ENCODE peak calls at places on chromosomes 1 and 21, in ten cellular contexts. W is uterus, G is GM12891, R is A549, Q is right lobe of liver, P is lower leg skin, I is prostate gland, X is IMR-90, K is body of pancreas, A is GM12892. N is an unnamed sample.

GRCh38 chr1:33277488-33278084 is 21.3 kb downstream of the ZNF362 start:
- DNase-seq in K (no peak), X (no peak), I (no peak), G (no peak), R (no peak), A (no peak), Q (peak), P (no peak), W (no peak), N (no peak)

GRCh38 chr1:174626031-174627020 is 178.6 kb downstream of the GPR52 start:
- DNase-seq in X (peak), G (no peak), P (no peak), W (no peak), A (no peak), I (no peak), Q (no peak), K (no peak), R (no peak), N (no peak)

GRCh38 chr1:228015276-228016180 is 8.7 kb downstream of the WNT3A start:
- DNase-seq in A (no peak), X (peak), Q (peak), W (peak), I (no peak), K (no peak), G (no peak), P (no peak), R (no peak), N (peak)

GRCh38 chr1:177014325-177014724 is 150.2 kb downstream of the ASTN1 start:
- DNase-seq in I (no peak), X (no peak), A (no peak), P (no peak), W (no peak), G (no peak), R (no peak), Q (no peak), K (no peak), N (no peak)

GRCh38 chr1:154328318-154329151 is 3.2 kb downstream of the ATP8B2 start:
- DNase-seq in G (peak), P (no peak), W (peak), K (peak), A (peak), R (no peak), I (peak), Q (peak), X (peak), N (peak)

GRCh38 chr21:29342394-29342957 is 43.8 kb downstream of the BACH1 start:
- DNase-seq in A (no peak), X (peak), G (no peak), W (peak), I (no peak), R (peak), K (peak), Q (peak), P (peak), N (no peak)

GRCh38 chr1:1024421-1025415 is 4.8 kb downstream of the AGRN start:
- DNase-seq in Q (no peak), P (no peak), A (no peak), R (peak), I (peak), X (no peak), G (no peak), W (no peak), K (peak), N (no peak)

GRCh38 chr1:56375184-56375837 is 204.1 kb downstream of the PLPP3 start:
- DNase-seq in G (no peak), X (peak), P (no peak), I (peak), Q (no peak), K (no peak), R (peak), A (no peak), W (no peak), N (no peak)

GRCh38 chr21:46054447-46054846 is 43.5 kb upstream of the COL6A2 start:
- DNase-seq in K (no peak), I (no peak), X (peak), A (no peak), R (no peak), Q (peak), W (no peak), P (peak), G (no peak), N (peak)

GRCh38 chr21:28893687-28894086 is 99.0 kb downstream of the LTN1 start:
- DNase-seq in X (no peak), W (no peak), K (no peak), G (no peak), A (no peak), I (no peak), Q (no peak), R (peak), P (no peak), N (no peak)

GRCh38 chr1:201937624-201938212 is 8.6 kb downstream of the LMOD1 start:
- DNase-seq in I (no peak), Q (no peak), G (no peak), K (no peak), X (peak), W (no peak), R (no peak), P (no peak), A (no peak), N (no peak)

GRCh38 chr1:173213665-173214064 is 6.5 kb upstream of the TNFSF4 start:
- DNase-seq in X (no peak), P (no peak), K (no peak), Q (no peak), W (no peak), G (no peak), R (no peak), I (no peak), A (no peak), N (no peak)

GRCh38 chr21:15257646-15258045 is 192.8 kb upstream of the NRIP1 start:
- DNase-seq in X (no peak), I (no peak), K (no peak), P (no peak), R (no peak), A (no peak), W (no peak), Q (no peak), G (no peak), N (no peak)

GRCh38 chr1:11138952-11139351 is 39.3 kb upstream of the EXOSC10 start:
- DNase-seq in W (no peak), Q (no peak), K (no peak), P (no peak), G (no peak), X (peak), I (no peak), R (no peak), A (no peak), N (no peak)

GRCh38 chr1:186474208-186474607 is 13.3 kb upstream of the PDC start:
- DNase-seq in P (no peak), X (peak), K (no peak), W (no peak), A (no peak), G (no peak), Q (no peak), I (no peak), R (peak), N (no peak)

GRCh38 chr1:31752952-31753351 is 11.2 kb downstream of the ADGRB2 start:
- DNase-seq in I (no peak), K (no peak), P (no peak), A (no peak), X (no peak), W (no peak), R (no peak), Q (no peak), G (no peak), N (no peak)

GRCh38 chr21:34260598-34260997 is 103.2 kb upstream of the KCNE2 start:
- DNase-seq in R (no peak), X (no peak), W (no peak), A (no peak), K (no peak), G (no peak), P (no peak), Q (no peak), I (no peak), N (no peak)

GRCh38 chr1:99544328-99544727 is 101.6 kb upstream of the PALMD start:
- DNase-seq in X (peak), K (no peak), W (no peak), P (no peak), Q (no peak), G (no peak), R (no peak), I (no peak), A (no peak), N (no peak)

GRCh38 chr1:6450005-6450450 is 15.9 kb downstream of the TNFRSF25 start:
- DNase-seq in Q (no peak), P (no peak), R (no peak), X (no peak), K (no peak), G (no peak), W (no peak), A (no peak), I (no peak), N (no peak)

GRCh38 chr1:185401019-185401418 is 84.0 kb upstream of the IVNS1ABP start:
- DNase-seq in A (no peak), Q (no peak), W (no peak), G (no peak), R (peak), K (no peak), P (no peak), X (peak), I (no peak), N (no peak)

GRCh38 chr1:32898056-32898455 is 3.1 kb downstream of the TMEM54 start:
- DNase-seq in K (no peak), Q (no peak), G (no peak), R (no peak), X (no peak), A (no peak), W (no peak), P (no peak), I (no peak), N (no peak)

GRCh38 chr1:68199603-68200002 is 32.7 kb downstream of the WLS start:
- DNase-seq in Q (no peak), I (no peak), P (no peak), G (no peak), X (no peak), R (no peak), K (no peak), A (no peak), W (no peak), N (no peak)

DNA sequence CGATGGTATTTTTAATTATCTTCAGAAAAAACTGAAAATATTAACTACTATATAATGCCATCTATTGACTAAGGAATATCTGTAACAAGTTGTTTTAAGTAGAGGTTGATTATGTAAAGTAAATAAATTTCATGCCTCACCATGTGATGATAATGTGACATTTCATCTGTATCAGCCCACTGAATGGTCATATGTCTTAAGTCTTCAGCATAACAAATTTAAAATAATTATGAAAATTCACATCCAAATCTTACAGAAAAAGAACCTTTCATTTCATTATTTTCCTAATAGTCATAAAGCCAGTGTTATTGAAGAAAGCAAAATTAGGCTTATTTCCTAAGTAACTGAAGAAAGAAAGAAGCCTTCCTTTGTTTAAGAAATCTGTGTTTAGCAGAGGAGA is 72.6 kb downstream of the ITGB3BP start:
- DNase-seq in Q (no peak), G (no peak), X (no peak), K (no peak), R (no peak), W (no peak), P (no peak), I (no peak), A (no peak), N (no peak)
- TF ChIP-seq POLR2A in Q (no peak), G (no peak), X (no peak), K (no peak), R (no peak), W (no peak), P (no peak), I (no peak), A (no peak), N (no peak)

GRCh38 chr1:161162052-161162451 is 2.8 kb downstream of the USP21 start:
- DNase-seq in P (no peak), G (no peak), I (no peak), W (no peak), X (no peak), K (no peak), A (no peak), R (no peak), Q (no peak), N (peak)
- TF ChIP-seq POLR2A in P (no peak), G (no peak), I (no peak), W (no peak), X (no peak), K (no peak), A (no peak), R (no peak), Q (no peak), N (no peak)

DNA sequence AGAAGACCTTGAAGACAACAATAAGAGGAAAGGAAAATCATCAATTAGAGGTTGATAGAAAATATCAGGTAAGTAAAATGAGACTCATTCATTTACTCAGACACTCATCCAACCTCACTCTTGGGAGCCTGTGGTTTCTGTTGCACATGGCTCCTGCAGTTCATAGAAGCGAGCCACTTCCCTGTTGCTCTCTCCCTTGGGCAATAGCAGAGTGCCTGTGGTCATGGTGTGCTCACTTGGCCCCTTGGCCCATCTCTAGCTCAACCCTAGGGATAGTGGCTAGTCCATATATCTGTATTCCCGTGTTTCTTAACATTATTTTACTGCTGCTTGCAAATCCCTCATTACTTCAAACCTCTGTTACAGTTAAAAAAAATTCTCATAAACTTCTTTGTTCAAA is 368.6 kb downstream of the PTPRC start:
- DNase-seq in A (no peak), W (no peak), Q (no peak), P (no peak), R (no peak), K (no peak), G (no peak), X (no peak), I (no peak), N (no peak)
- TF ChIP-seq POLR2A in A (no peak), W (no peak), Q (no peak), P (no peak), R (no peak), K (no peak), G (no peak), X (no peak), I (no peak), N (no peak)

GRCh38 chr1:156750932-156751723 is at the start of gene HDGF:
- DNase-seq in R (peak), X (no peak), K (peak), I (no peak), G (no peak), Q (peak), W (peak), P (no peak), A (no peak), N (peak)
- TF ChIP-seq POLR2A in R (no peak), X (no peak), K (peak), I (no peak), G (no peak), Q (peak), W (no peak), P (no peak), A (peak), N (peak)

GRCh38 chr1:55057956-55058298 is 18.6 kb downstream of the PCSK9 start:
- DNase-seq in G (no peak), X (no peak), W (no peak), P (no peak), R (no peak), A (no peak), Q (no peak), I (no peak), K (no peak), N (no peak)
- TF ChIP-seq POLR2A in G (no peak), X (no peak), W (no peak), P (no peak), R (no peak), A (no peak), Q (no peak), I (no peak), K (no peak), N (no peak)

DNA sequence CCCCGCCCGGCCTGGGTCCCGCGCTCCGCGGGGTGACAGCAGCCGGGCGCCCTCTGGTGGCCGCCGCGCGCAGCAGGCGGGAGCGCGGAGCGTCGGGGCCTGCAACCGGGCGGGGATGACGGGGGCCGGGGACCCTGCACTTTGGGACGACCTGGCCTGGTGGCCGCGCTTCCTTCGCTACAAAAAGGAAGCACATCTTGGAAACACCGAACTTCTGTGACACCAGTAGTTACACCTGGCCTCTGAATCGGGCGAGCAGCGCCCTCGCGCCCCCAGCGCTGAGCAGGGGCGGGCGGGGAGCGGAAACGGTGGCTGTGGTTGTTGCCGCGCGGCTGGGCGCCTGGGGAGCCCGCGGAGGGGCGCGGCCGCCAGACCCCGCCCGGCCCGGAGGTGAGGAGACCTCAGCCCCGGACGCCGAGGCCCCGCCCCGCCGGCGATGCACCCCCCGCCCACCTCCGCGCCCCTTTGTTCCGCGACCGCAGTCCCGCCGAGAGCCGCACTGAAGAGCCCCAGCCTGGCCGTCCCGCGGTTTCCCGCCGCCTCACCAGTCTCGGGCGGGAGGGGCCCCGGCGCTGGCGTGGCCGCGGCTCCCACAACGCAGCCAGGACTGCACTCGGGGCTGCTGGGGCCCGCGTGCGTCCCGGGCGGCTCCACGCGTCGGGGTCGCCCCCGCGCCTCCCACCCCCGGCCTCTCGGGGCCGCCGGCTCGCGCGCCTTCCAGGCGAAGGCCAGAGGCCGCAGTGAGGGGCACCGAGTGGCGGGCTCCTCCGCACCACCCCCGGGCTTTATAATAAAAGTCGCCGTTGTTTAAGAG is 59.3 kb downstream of the H3-3A start:
- DNase-seq in A (peak), Q (peak), I (peak), P (no peak), R (peak), X (peak), G (peak), W (peak), K (peak), N (peak)
- TF ChIP-seq POLR2A in A (peak), Q (no peak), I (no peak), P (no peak), R (peak), X (no peak), G (no peak), W (no peak), K (peak), N (peak)

GRCh38 chr1:12617901-12618660 is at the start of gene DHRS3:
- DNase-seq in R (peak), P (peak), A (no peak), W (peak), Q (peak), I (peak), G (peak), K (peak), X (peak), N (peak)

GRCh38 chr1:12617511-12617900 is 504 bp downstream of the DHRS3 start:
- DNase-seq in W (no peak), I (peak), G (no peak), Q (no peak), K (peak), A (no peak), P (no peak), R (no peak), X (no peak), N (no peak)

GRCh38 chr1:12615166-12615915 is 2.7 kb downstream of the DHRS3 start:
- DNase-seq in R (no peak), Q (no peak), P (no peak), W (no peak), K (no peak), I (no peak), G (no peak), X (peak), A (no peak), N (no peak)

GRCh38 chr1:12615916-12616708 is 1.9 kb downstream of the DHRS3 start:
- DNase-seq in W (peak), P (no peak), Q (peak), A (no peak), K (peak), G (no peak), I (peak), R (peak), X (peak), N (peak)

GRCh38 chr1:12616709-12617373 is 1.2 kb downstream of the DHRS3 start:
- DNase-seq in X (no peak), G (no peak), K (peak), I (no peak), P (no peak), W (peak), R (no peak), A (no peak), Q (no peak), N (peak)
- TF ChIP-seq POLR2A in X (no peak), G (no peak), K (no peak), I (no peak), P (no peak), W (no peak), R (peak), A (no peak), Q (no peak), N (no peak)

N was measured in ovary.